ENCODE peak calls at places on chromosomes 5 and 9, in six cellular contexts. One of them, this sample, is unnamed.

GRCh38 chr5:98414938-98415337 is 358.5 kb upstream of the RGMB start:
- DNase-seq in pancreas: no peak
- DNase-seq in foreskin fibroblast: peak
- DNase-seq in retinal pigment epithelial cell: peak
- DNase-seq in tibial artery: no peak
- DNase-seq in CD4-positive, alpha-beta T cell: no peak
- DNase-seq in this sample: no peak

GRCh38 chr5:101689306-101689705 is 606.8 kb downstream of the SLCO4C1 start:
- DNase-seq in pancreas: no peak
- DNase-seq in retinal pigment epithelial cell: no peak
- DNase-seq in foreskin fibroblast: no peak
- DNase-seq in CD4-positive, alpha-beta T cell: no peak
- DNase-seq in tibial artery: no peak
- DNase-seq in this sample: no peak

GRCh38 chr5:174951151-174951780 is 226.9 kb downstream of the MSX2 start:
- DNase-seq in retinal pigment epithelial cell: peak
- DNase-seq in foreskin fibroblast: peak
- DNase-seq in tibial artery: peak
- DNase-seq in pancreas: peak
- DNase-seq in CD4-positive, alpha-beta T cell: peak
- DNase-seq in this sample: peak

GRCh38 chr9:85959955-85960354 is 19.0 kb downstream of the NAA35 start:
- DNase-seq in tibial artery: no peak
- DNase-seq in foreskin fibroblast: no peak
- DNase-seq in retinal pigment epithelial cell: no peak
- DNase-seq in pancreas: no peak
- DNase-seq in CD4-positive, alpha-beta T cell: no peak
- DNase-seq in this sample: no peak

GRCh38 chr5:91214571-91214970 is 168.5 kb downstream of the ARRDC3 start:
- DNase-seq in tibial artery: no peak
- DNase-seq in pancreas: no peak
- DNase-seq in foreskin fibroblast: no peak
- DNase-seq in CD4-positive, alpha-beta T cell: no peak
- DNase-seq in retinal pigment epithelial cell: no peak
- DNase-seq in this sample: no peak

GRCh38 chr9:72601595-72601994 is 80.2 kb downstream of the TMC1 start:
- DNase-seq in CD4-positive, alpha-beta T cell: no peak
- DNase-seq in retinal pigment epithelial cell: no peak
- DNase-seq in pancreas: no peak
- DNase-seq in tibial artery: no peak
- DNase-seq in foreskin fibroblast: no peak
- DNase-seq in this sample: no peak

GRCh38 chr9:26744362-26744965 is 148.1 kb downstream of the CAAP1 start:
- DNase-seq in CD4-positive, alpha-beta T cell: no peak
- DNase-seq in retinal pigment epithelial cell: no peak
- DNase-seq in tibial artery: no peak
- DNase-seq in pancreas: no peak
- DNase-seq in foreskin fibroblast: peak
- DNase-seq in this sample: peak

GRCh38 chr5:56711191-56711590 is 104.2 kb upstream of the MAP3K1 start:
- DNase-seq in foreskin fibroblast: peak
- DNase-seq in tibial artery: no peak
- DNase-seq in pancreas: no peak
- DNase-seq in CD4-positive, alpha-beta T cell: no peak
- DNase-seq in retinal pigment epithelial cell: no peak
- DNase-seq in this sample: no peak

GRCh38 chr9:105901514-105902109 is 207.3 kb downstream of the TMEM38B start:
- DNase-seq in retinal pigment epithelial cell: no peak
- DNase-seq in foreskin fibroblast: peak
- DNase-seq in pancreas: no peak
- DNase-seq in CD4-positive, alpha-beta T cell: no peak
- DNase-seq in tibial artery: no peak
- DNase-seq in this sample: peak

GRCh38 chr9:71762900-71763653 is 5.2 kb downstream of the CEMIP2 start:
- DNase-seq in CD4-positive, alpha-beta T cell: no peak
- DNase-seq in retinal pigment epithelial cell: no peak
- DNase-seq in foreskin fibroblast: peak
- DNase-seq in pancreas: no peak
- DNase-seq in tibial artery: no peak
- DNase-seq in this sample: no peak

GRCh38 chr5:172370648-172371248 is 83.6 kb downstream of the SH3PXD2B start:
- DNase-seq in CD4-positive, alpha-beta T cell: no peak
- DNase-seq in tibial artery: no peak
- DNase-seq in foreskin fibroblast: peak
- DNase-seq in retinal pigment epithelial cell: no peak
- DNase-seq in pancreas: no peak
- DNase-seq in this sample: no peak

GRCh38 chr9:17993009-17993408 is 414.1 kb downstream of the SH3GL2 start:
- DNase-seq in retinal pigment epithelial cell: no peak
- DNase-seq in foreskin fibroblast: no peak
- DNase-seq in pancreas: no peak
- DNase-seq in tibial artery: no peak
- DNase-seq in CD4-positive, alpha-beta T cell: no peak
- DNase-seq in this sample: no peak

GRCh38 chr5:112711436-112711835 is 26.2 kb upstream of the APC start:
- DNase-seq in CD4-positive, alpha-beta T cell: no peak
- DNase-seq in pancreas: no peak
- DNase-seq in foreskin fibroblast: no peak
- DNase-seq in retinal pigment epithelial cell: no peak
- DNase-seq in tibial artery: no peak
- DNase-seq in this sample: no peak

GRCh38 chr5:976849-977751 is 31.5 kb upstream of the NKD2 start:
- DNase-seq in CD4-positive, alpha-beta T cell: no peak
- DNase-seq in pancreas: no peak
- DNase-seq in retinal pigment epithelial cell: no peak
- DNase-seq in foreskin fibroblast: no peak
- DNase-seq in tibial artery: peak
- DNase-seq in this sample: no peak

GRCh38 chr5:133193794-133194193 is 142.0 kb downstream of the HSPA4 start:
- DNase-seq in pancreas: no peak
- DNase-seq in tibial artery: no peak
- DNase-seq in foreskin fibroblast: no peak
- DNase-seq in retinal pigment epithelial cell: no peak
- DNase-seq in CD4-positive, alpha-beta T cell: no peak
- DNase-seq in this sample: no peak

GRCh38 chr5:52725065-52725746 is 62.5 kb upstream of the ITGA1 start:
- DNase-seq in CD4-positive, alpha-beta T cell: peak
- DNase-seq in pancreas: peak
- DNase-seq in tibial artery: no peak
- DNase-seq in retinal pigment epithelial cell: no peak
- DNase-seq in foreskin fibroblast: no peak
- DNase-seq in this sample: peak

GRCh38 chr5:180366303-180366702 is 13.2 kb upstream of the GFPT2 start:
- DNase-seq in CD4-positive, alpha-beta T cell: no peak
- DNase-seq in tibial artery: peak
- DNase-seq in retinal pigment epithelial cell: no peak
- DNase-seq in foreskin fibroblast: peak
- DNase-seq in pancreas: no peak
- DNase-seq in this sample: no peak

GRCh38 chr9:105127863-105128220 is 116.6 kb upstream of the SLC44A1 start:
- DNase-seq in tibial artery: no peak
- DNase-seq in pancreas: no peak
- DNase-seq in retinal pigment epithelial cell: peak
- DNase-seq in foreskin fibroblast: no peak
- DNase-seq in CD4-positive, alpha-beta T cell: peak
- DNase-seq in this sample: peak

GRCh38 chr5:14167211-14167845 is 24.2 kb downstream of the TRIO start:
- DNase-seq in tibial artery: no peak
- DNase-seq in pancreas: no peak
- DNase-seq in foreskin fibroblast: peak
- DNase-seq in CD4-positive, alpha-beta T cell: no peak
- DNase-seq in retinal pigment epithelial cell: no peak
- DNase-seq in this sample: no peak

GRCh38 chr9:110538621-110539020 is 40.9 kb downstream of the SVEP1 start:
- DNase-seq in pancreas: no peak
- DNase-seq in tibial artery: no peak
- DNase-seq in retinal pigment epithelial cell: no peak
- DNase-seq in CD4-positive, alpha-beta T cell: no peak
- DNase-seq in foreskin fibroblast: peak
- DNase-seq in this sample: no peak

GRCh38 chr9:110532908-110533665 is 46.5 kb downstream of the SVEP1 start:
- DNase-seq in foreskin fibroblast: peak
- DNase-seq in pancreas: no peak
- DNase-seq in tibial artery: no peak
- DNase-seq in CD4-positive, alpha-beta T cell: no peak
- DNase-seq in retinal pigment epithelial cell: no peak
- DNase-seq in this sample: no peak

GRCh38 chr9:110541950-110542349 is 37.6 kb downstream of the SVEP1 start:
- DNase-seq in CD4-positive, alpha-beta T cell: no peak
- DNase-seq in retinal pigment epithelial cell: no peak
- DNase-seq in pancreas: no peak
- DNase-seq in tibial artery: no peak
- DNase-seq in foreskin fibroblast: peak
- DNase-seq in this sample: no peak

GRCh38 chr9:110536802-110537201 is 42.7 kb downstream of the SVEP1 start:
- DNase-seq in foreskin fibroblast: peak
- DNase-seq in retinal pigment epithelial cell: no peak
- DNase-seq in CD4-positive, alpha-beta T cell: no peak
- DNase-seq in tibial artery: no peak
- DNase-seq in pancreas: no peak
- DNase-seq in this sample: no peak

DNA sequence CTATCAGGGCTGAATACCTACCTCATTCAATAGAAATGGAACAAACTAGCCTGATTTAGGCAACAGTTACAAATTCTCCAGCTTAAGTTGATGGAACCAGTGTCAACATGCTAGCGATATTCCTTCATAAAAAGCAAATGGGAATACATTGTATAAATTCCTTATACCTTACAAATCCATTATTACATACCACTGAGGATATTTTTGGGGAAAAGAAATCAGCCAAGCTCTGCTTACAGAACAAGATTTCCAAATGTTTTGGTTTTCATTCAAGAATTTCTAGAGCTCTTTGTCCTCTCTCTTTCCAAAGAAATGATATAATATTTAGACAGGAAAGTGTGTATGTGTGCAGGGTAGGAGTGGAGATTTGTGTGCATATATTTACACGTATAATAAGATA is 41.4 kb downstream of the SVEP1 start:
- DNase-seq in pancreas: no peak
- DNase-seq in foreskin fibroblast: peak
- DNase-seq in CD4-positive, alpha-beta T cell: no peak
- DNase-seq in tibial artery: no peak
- DNase-seq in retinal pigment epithelial cell: no peak
- DNase-seq in this sample: no peak
- TF ChIP-seq CTCF in pancreas: no peak
- TF ChIP-seq CTCF in foreskin fibroblast: no peak
- TF ChIP-seq CTCF in CD4-positive, alpha-beta T cell: no peak
- TF ChIP-seq CTCF in tibial artery: no peak
- TF ChIP-seq CTCF in retinal pigment epithelial cell: no peak
- TF ChIP-seq CTCF in this sample: no peak

DNA sequence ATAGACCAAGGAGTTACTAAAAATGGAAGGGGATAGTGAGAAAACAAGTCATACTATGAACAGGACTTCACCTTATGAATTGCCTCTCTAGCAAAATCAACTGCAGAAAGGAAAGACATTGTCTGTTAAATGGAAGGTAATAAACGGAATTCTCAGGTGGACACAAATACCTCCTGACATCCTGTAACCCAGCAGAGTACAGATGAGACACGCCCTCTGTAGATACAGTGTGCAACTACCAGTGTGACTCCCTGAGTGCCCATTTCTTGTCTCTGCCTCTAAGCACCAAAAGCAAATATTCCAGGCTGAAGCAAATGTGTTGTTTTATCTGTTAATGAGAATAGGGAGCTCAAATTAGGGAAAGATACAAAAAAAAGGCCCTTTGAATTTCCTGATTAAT is 12.2 kb upstream of the PLPP1 start:
- DNase-seq in foreskin fibroblast: no peak
- DNase-seq in retinal pigment epithelial cell: no peak
- DNase-seq in CD4-positive, alpha-beta T cell: no peak
- DNase-seq in tibial artery: no peak
- DNase-seq in pancreas: peak
- DNase-seq in this sample: no peak
- TF ChIP-seq CTCF in foreskin fibroblast: no peak
- TF ChIP-seq CTCF in retinal pigment epithelial cell: no peak
- TF ChIP-seq CTCF in CD4-positive, alpha-beta T cell: no peak
- TF ChIP-seq CTCF in tibial artery: no peak
- TF ChIP-seq CTCF in pancreas: no peak
- TF ChIP-seq CTCF in this sample: no peak

GRCh38 chr5:129903466-129904101 is 681 bp upstream of the CHSY3 start:
- DNase-seq in foreskin fibroblast: peak
- DNase-seq in CD4-positive, alpha-beta T cell: no peak
- DNase-seq in pancreas: no peak
- DNase-seq in retinal pigment epithelial cell: no peak
- DNase-seq in tibial artery: no peak
- DNase-seq in this sample: no peak

GRCh38 chr5:129902806-129903205 is 1.5 kb upstream of the CHSY3 start:
- DNase-seq in CD4-positive, alpha-beta T cell: no peak
- DNase-seq in tibial artery: no peak
- DNase-seq in pancreas: no peak
- DNase-seq in retinal pigment epithelial cell: no peak
- DNase-seq in foreskin fibroblast: no peak
- DNase-seq in this sample: no peak

GRCh38 chr5:129904667-129905466 is 602 bp downstream of the CHSY3 start:
- DNase-seq in pancreas: peak
- DNase-seq in tibial artery: peak
- DNase-seq in foreskin fibroblast: peak
- DNase-seq in CD4-positive, alpha-beta T cell: no peak
- DNase-seq in retinal pigment epithelial cell: no peak
- DNase-seq in this sample: no peak

GRCh38 chr5:129904102-129904666 is at the start of gene CHSY3:
- DNase-seq in CD4-positive, alpha-beta T cell: no peak
- DNase-seq in foreskin fibroblast: peak
- DNase-seq in pancreas: peak
- DNase-seq in tibial artery: peak
- DNase-seq in retinal pigment epithelial cell: no peak
- DNase-seq in this sample: peak

DNA sequence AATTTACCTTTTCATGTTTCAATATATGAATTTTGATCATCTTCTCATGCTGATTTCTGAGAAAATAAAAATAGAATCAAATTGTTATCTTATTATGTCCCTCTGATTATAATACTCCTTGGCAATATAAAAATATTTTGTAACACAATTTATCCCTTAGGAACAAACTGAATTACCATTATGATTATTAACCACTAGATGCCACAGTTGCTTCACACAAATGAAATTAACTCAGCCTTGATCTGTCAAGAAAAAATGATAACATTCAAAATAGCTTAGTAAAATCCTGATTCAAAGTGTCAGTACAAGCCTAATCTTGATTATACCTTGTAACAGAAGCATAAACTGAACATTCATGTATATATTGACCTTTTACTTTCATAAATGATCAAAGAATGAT is 4.8 kb upstream of the CHSY3 start:
- DNase-seq in retinal pigment epithelial cell: no peak
- DNase-seq in CD4-positive, alpha-beta T cell: no peak
- DNase-seq in pancreas: no peak
- DNase-seq in tibial artery: no peak
- DNase-seq in foreskin fibroblast: peak
- DNase-seq in this sample: no peak
- TF ChIP-seq CTCF in retinal pigment epithelial cell: peak
- TF ChIP-seq CTCF in CD4-positive, alpha-beta T cell: no peak
- TF ChIP-seq CTCF in pancreas: no peak
- TF ChIP-seq CTCF in tibial artery: peak
- TF ChIP-seq CTCF in foreskin fibroblast: peak
- TF ChIP-seq CTCF in this sample: peak

DNA sequence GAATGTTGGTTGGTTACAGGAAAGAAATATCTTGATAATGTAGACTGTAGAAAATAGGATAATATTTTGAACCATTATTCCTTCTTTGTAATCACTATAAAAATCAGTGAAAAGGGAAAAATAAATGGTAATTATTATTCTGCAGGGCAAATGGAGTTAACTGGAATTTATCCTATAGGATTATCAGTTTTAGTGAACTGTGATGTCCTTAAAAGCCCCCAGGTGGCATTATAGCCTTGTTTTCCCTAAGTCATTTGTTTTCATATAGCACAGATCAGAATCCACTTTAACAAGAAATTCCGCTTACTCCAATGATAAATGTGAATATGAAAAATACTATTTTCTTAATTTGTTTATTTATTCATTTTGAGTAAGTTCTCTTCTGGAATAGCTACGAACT is 26.2 kb upstream of the WDR41 start:
- DNase-seq in CD4-positive, alpha-beta T cell: no peak
- DNase-seq in tibial artery: no peak
- DNase-seq in retinal pigment epithelial cell: no peak
- DNase-seq in foreskin fibroblast: peak
- DNase-seq in pancreas: no peak
- DNase-seq in this sample: no peak
- TF ChIP-seq CTCF in CD4-positive, alpha-beta T cell: peak
- TF ChIP-seq CTCF in tibial artery: no peak
- TF ChIP-seq CTCF in retinal pigment epithelial cell: peak
- TF ChIP-seq CTCF in foreskin fibroblast: no peak
- TF ChIP-seq CTCF in pancreas: no peak
- TF ChIP-seq CTCF in this sample: peak

This sample was measured in GM10248.